ENCODE peak calls at places on chromosomes 4 and X, in nine cellular contexts. W is upper lobe of right lung, A is psoas muscle, R is HCT116, J is tibial nerve, Q is testis, V is H9, B is tibial artery, Z is heart left ventricle. U is an unnamed sample.

GRCh38 chr4:41525129-41525528 is 12.8 kb upstream of the LIMCH1 start:
- DNase-seq in W (no peak), A (no peak), R (peak; percentile 64), J (no peak), Q (no peak), V (peak; percentile 58), B (no peak), Z (no peak), U (peak; percentile 8)

GRCh38 chrX:10769696-10770619 is 149.6 kb upstream of the MID1 start:
- DNase-seq in W (no peak), A (no peak), R (no peak), J (no peak), Q (no peak), V (no peak), B (no peak), Z (no peak), U (peak; percentile 4)

GRCh38 chr4:84279678-84280077 is 219.4 kb downstream of the NKX6-1 start:
- DNase-seq in W (no peak), A (no peak), R (no peak), J (no peak), Q (no peak), V (no peak), B (no peak), Z (no peak), U (no peak)

GRCh38 chr4:125010776-125011503 is 298.4 kb upstream of the ANKRD50 start:
- DNase-seq in W (no peak), A (no peak), R (no peak), J (no peak), Q (no peak), V (peak; percentile 46), B (no peak), Z (no peak), U (no peak)

GRCh38 chrX:44152867-44153266 is 179.7 kb upstream of the NDP start:
- DNase-seq in W (no peak), A (no peak), R (no peak), J (no peak), Q (no peak), V (no peak), B (no peak), Z (no peak), U (no peak)

GRCh38 chr4:92968996-92969395 is 665.2 kb downstream of the GRID2 start:
- DNase-seq in W (no peak), A (no peak), R (no peak), J (no peak), Q (no peak), V (no peak), B (no peak), Z (no peak), U (no peak)

GRCh38 chrX:12693754-12694153 is 97.5 kb upstream of the PRPS2 start:
- DNase-seq in W (no peak), A (no peak), R (no peak), J (no peak), Q (no peak), V (no peak), B (no peak), Z (no peak), U (no peak)

GRCh38 chrX:126552313-126553022 is at the start of gene DCAF12L1:
- DNase-seq in W (no peak), A (peak; percentile 41), R (no peak), J (no peak), Q (peak; percentile 79), V (peak; percentile 75), B (no peak), Z (no peak), U (no peak)

GRCh38 chr4:150310159-150310895 is 232.1 kb downstream of the DCLK2 start:
- DNase-seq in W (no peak), A (no peak), R (no peak), J (no peak), Q (no peak), V (no peak), B (no peak), Z (no peak), U (peak; percentile 13)

GRCh38 chr4:127643791-127644190 is 11.0 kb downstream of the INTU start:
- DNase-seq in W (no peak), A (no peak), R (no peak), J (no peak), Q (no peak), V (no peak), B (no peak), Z (no peak), U (no peak)

GRCh38 chrX:633043-633654 is 2.6 kb downstream of the SHOX start:
- DNase-seq in W (no peak), A (no peak), R (no peak), J (no peak), Q (no peak), V (no peak), B (no peak), Z (no peak), U (no peak)

GRCh38 chrX:69182818-69183375 is 17.6 kb upstream of the PJA1 start:
- DNase-seq in W (no peak), A (no peak), R (no peak), J (no peak), Q (no peak), V (no peak), B (no peak), Z (no peak), U (no peak)

GRCh38 chr4:11397146-11397545 is 31.5 kb downstream of the HS3ST1 start:
- DNase-seq in W (no peak), A (no peak), R (peak; percentile 36), J (no peak), Q (no peak), V (no peak), B (no peak), Z (no peak), U (no peak)

GRCh38 chr4:11399461-11399971 is 29.2 kb downstream of the HS3ST1 start:
- DNase-seq in W (no peak), A (peak; percentile 40), R (no peak), J (no peak), Q (no peak), V (no peak), B (no peak), Z (no peak), U (no peak)

GRCh38 chr4:11393551-11393950 is 35.1 kb downstream of the HS3ST1 start:
- DNase-seq in W (no peak), A (no peak), R (no peak), J (no peak), Q (no peak), V (no peak), B (no peak), Z (no peak), U (no peak)

GRCh38 chr4:11402192-11402591 is 26.5 kb downstream of the HS3ST1 start:
- DNase-seq in W (no peak), A (no peak), R (no peak), J (no peak), Q (no peak), V (no peak), B (no peak), Z (no peak), U (no peak)

GRCh38 chr4:11397819-11398610 is 30.7 kb downstream of the HS3ST1 start:
- DNase-seq in W (no peak), A (no peak), R (no peak), J (no peak), Q (no peak), V (no peak), B (no peak), Z (no peak), U (no peak)
- H3K27ac ChIP-seq in W (no peak overlapping the region), A (no peak overlapping the region), R (peak overlapping the region; percentile 23), J (no peak overlapping the region), Q (no peak overlapping the region), V (no peak overlapping the region), B (no peak overlapping the region), Z (no peak overlapping the region), U (no peak overlapping the region)

DNA sequence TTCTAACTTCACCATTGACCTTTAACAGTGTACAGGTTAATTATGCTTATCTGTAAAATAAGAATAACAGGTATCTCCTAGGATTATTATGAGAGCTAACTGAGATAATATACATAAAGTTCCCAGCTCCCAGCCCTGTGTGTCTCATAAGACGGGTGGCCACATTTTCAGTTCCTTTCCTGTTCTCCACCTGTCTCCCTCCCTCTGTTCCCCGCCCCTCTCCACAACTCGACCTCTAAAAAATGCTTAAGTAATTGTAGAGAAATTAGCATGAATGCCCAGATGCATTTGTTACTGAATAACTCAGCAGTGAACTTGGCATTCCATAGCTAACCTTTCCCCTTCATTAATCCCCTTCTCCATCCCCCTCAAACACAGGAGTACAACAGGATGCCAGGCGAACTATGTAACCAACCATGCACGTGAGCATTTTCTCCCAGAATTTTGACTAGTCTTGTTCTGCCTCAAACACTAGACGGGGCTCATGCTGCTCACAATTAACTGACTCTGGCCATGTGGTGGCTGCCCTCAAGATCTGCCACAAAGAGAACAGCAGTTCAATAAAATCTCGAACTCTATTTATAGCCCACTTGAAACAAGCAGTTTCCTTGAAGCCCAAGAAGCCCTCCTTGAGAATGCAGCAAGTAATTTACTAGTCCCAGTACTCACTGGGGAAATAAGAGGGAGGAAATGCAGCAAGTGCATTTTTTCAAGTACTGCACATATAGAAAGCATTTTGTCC is 351.2 kb downstream of the ARHGAP24 start:
- DNase-seq in W (no peak), A (no peak), R (no peak), J (no peak), Q (no peak), V (peak; percentile 58), B (no peak), Z (peak; percentile 44), U (peak; percentile 33)
- TF ChIP-seq CTCF in W (peak; percentile 27), A (no peak), R (peak; percentile 12), J (no peak), Q (no peak), V (no peak), B (peak; percentile 35), Z (no peak), U (peak; percentile 29)

GRCh38 chr4:13538427-13538973 is 5.8 kb downstream of the NKX3-2 start:
- DNase-seq in W (no peak), A (no peak), R (no peak), J (no peak), Q (no peak), V (no peak), B (no peak), Z (no peak), U (no peak)

GRCh38 chr4:13539047-13539720 is 5.1 kb downstream of the NKX3-2 start:
- DNase-seq in W (no peak), A (no peak), R (no peak), J (no peak), Q (no peak), V (no peak), B (no peak), Z (no peak), U (no peak)

GRCh38 chr4:13540446-13541175 is 3.7 kb downstream of the NKX3-2 start:
- DNase-seq in W (no peak), A (no peak), R (no peak), J (no peak), Q (no peak), V (peak; percentile 32), B (no peak), Z (no peak), U (no peak)

GRCh38 chr4:13541176-13541604 is 3.1 kb downstream of the NKX3-2 start:
- DNase-seq in W (no peak), A (no peak), R (no peak), J (no peak), Q (no peak), V (peak; percentile 32), B (no peak), Z (no peak), U (no peak)

GRCh38 chr4:13539721-13540445 is 4.4 kb downstream of the NKX3-2 start:
- DNase-seq in W (no peak), A (no peak), R (no peak), J (no peak), Q (no peak), V (peak; percentile 44), B (no peak), Z (no peak), U (no peak)
- H3K9me3 ChIP-seq in W (no peaks in the 10 kb centered on the region), A (no peaks in the 10 kb centered on the region), R (no peaks in the 10 kb centered on the region), J (no peaks in the 10 kb centered on the region), Q (no peaks in the 10 kb centered on the region), V (no peaks in the 10 kb centered on the region), B (no peaks in the 10 kb centered on the region), Z (no peaks in the 10 kb centered on the region), U (peaks cover 29% of the 10 kb centered on the region)

GRCh38 chr4:88818650-88819470 is 121.2 kb upstream of the NAP1L5 start:
- DNase-seq in W (no peak), A (peak; percentile 52), R (peak; percentile 31), J (peak; percentile 46), Q (peak; percentile 70), V (peak; percentile 49), B (no peak), Z (peak; percentile 32), U (peak; percentile 20)
- H3K27ac ChIP-seq in W (no peak overlapping the region), A (no peak overlapping the region), R (no peak overlapping the region), J (peak overlapping the region; percentile 38), Q (peak overlapping the region; percentile 43), V (no peak overlapping the region), B (peak overlapping the region; percentile 86), Z (peak overlapping the region; percentile 5), U (no peak overlapping the region)